ENCODE peak calls at places on chromosomes 13 and 19, in seven cellular contexts. S, G, R, U, Z, P and L are unnamed samples.

GRCh38 chr19:3482507-3483225 is 575 bp downstream of the SMIM44 start:
- DNase-seq in G (no peak), R (no peak), P (no peak), Z (no peak), U (no peak), S (no peak), L (no peak)

GRCh38 chr19:632228-633067 is 889 bp downstream of the POLRMT start:
- DNase-seq in G (peak), S (peak), U (peak), R (peak), Z (peak), P (peak), L (peak)

GRCh38 chr13:70347947-70348620 is 239.8 kb upstream of the KLHL1 start:
- DNase-seq in S (no peak), R (no peak), U (no peak), P (no peak), G (no peak), Z (no peak), L (no peak)

GRCh38 chr13:113562866-113563265 is 21.7 kb upstream of the TFDP1 start:
- DNase-seq in P (no peak), S (peak), G (no peak), R (no peak), U (no peak), Z (no peak), L (no peak)

GRCh38 chr13:34411177-34411576 is 530.9 kb upstream of the NBEA start:
- DNase-seq in G (no peak), Z (no peak), R (no peak), S (no peak), U (no peak), P (no peak), L (no peak)

GRCh38 chr13:66520511-66521390 is 709.4 kb downstream of the PCDH9 start:
- DNase-seq in S (no peak), U (no peak), R (no peak), P (no peak), G (no peak), Z (no peak), L (no peak)

GRCh38 chr13:114099191-114099590 is 33.2 kb downstream of the RASA3 start:
- DNase-seq in G (peak), R (peak), Z (peak), U (peak), S (no peak), P (peak), L (no peak)

GRCh38 chr19:15212682-15213081 is 11.9 kb upstream of the NOTCH3 start:
- DNase-seq in U (no peak), Z (no peak), R (no peak), S (no peak), G (no peak), P (no peak), L (no peak)

GRCh38 chr19:45473366-45474190 is 5.8 kb downstream of the FOSB start:
- DNase-seq in Z (no peak), U (no peak), S (no peak), P (no peak), G (no peak), R (no peak), L (no peak)

GRCh38 chr19:7159105-7159933 is 89.8 kb downstream of the ZNF557 start:
- DNase-seq in S (no peak), Z (no peak), P (peak), R (no peak), G (peak), U (no peak), L (no peak)

GRCh38 chr19:13849991-13850909 is 26.7 kb upstream of the NANOS3 start:
- DNase-seq in R (peak), G (peak), Z (peak), P (peak), S (peak), U (peak), L (peak)

GRCh38 chr13:111006508-111007031 is 91.7 kb upstream of the ANKRD10 start:
- DNase-seq in S (no peak), Z (no peak), P (peak), G (peak), U (no peak), R (no peak), L (no peak)

GRCh38 chr13:107649071-107649470 is 566.3 kb downstream of the LIG4 start:
- DNase-seq in R (no peak), S (no peak), U (no peak), Z (no peak), P (no peak), G (no peak), L (no peak)

GRCh38 chr19:3350014-3350663 is 16.2 kb upstream of the NFIC start:
- DNase-seq in R (no peak), S (no peak), G (no peak), Z (peak), P (no peak), U (no peak), L (no peak)

GRCh38 chr13:33284016-33284415 is 1.5 kb downstream of the STARD13 start:
- DNase-seq in S (no peak), P (peak), R (no peak), U (no peak), G (no peak), Z (peak), L (no peak)

GRCh38 chr13:113078895-113079720 is 26.5 kb upstream of the F7 start:
- DNase-seq in S (no peak), R (peak), Z (no peak), U (no peak), G (no peak), P (no peak), L (no peak)